ENCODE peak calls at places on chromosomes 1 and 21, in five cellular contexts. One of them, this sample, is unnamed.

GRCh38 chr1:152411144-152411543 is 2.9 kb downstream of the CRNN start:
- DNase-seq in stomach: no peak
- DNase-seq in psoas muscle: no peak
- DNase-seq in foreskin fibroblast: no peak
- DNase-seq in fibroblast of mammary gland: no peak
- DNase-seq in this sample: no peak

GRCh38 chr1:218401896-218402770 is 57.0 kb downstream of the TGFB2 start:
- DNase-seq in stomach: no peak
- DNase-seq in fibroblast of mammary gland: no peak
- DNase-seq in psoas muscle: no peak
- DNase-seq in foreskin fibroblast: no peak
- DNase-seq in this sample: no peak

GRCh38 chr1:182460550-182460951 is 10.6 kb downstream of the RGSL1 start:
- DNase-seq in stomach: no peak
- DNase-seq in foreskin fibroblast: no peak
- DNase-seq in fibroblast of mammary gland: peak
- DNase-seq in psoas muscle: no peak
- DNase-seq in this sample: peak

GRCh38 chr1:145845144-145845513 is 301 bp upstream of the NUDT17 start:
- DNase-seq in psoas muscle: no peak
- DNase-seq in stomach: no peak
- DNase-seq in foreskin fibroblast: no peak
- DNase-seq in fibroblast of mammary gland: no peak
- DNase-seq in this sample: no peak

GRCh38 chr1:234975941-234976871 is 152.4 kb downstream of the TOMM20 start:
- DNase-seq in psoas muscle: peak
- DNase-seq in foreskin fibroblast: no peak
- DNase-seq in stomach: no peak
- DNase-seq in fibroblast of mammary gland: no peak
- DNase-seq in this sample: no peak

GRCh38 chr21:41901099-41901498 is 22.0 kb upstream of the PRDM15 start:
- DNase-seq in stomach: peak
- DNase-seq in fibroblast of mammary gland: no peak
- DNase-seq in foreskin fibroblast: no peak
- DNase-seq in psoas muscle: no peak
- DNase-seq in this sample: no peak

GRCh38 chr1:89483010-89483756 is 41.4 kb upstream of the LRRC8B start:
- DNase-seq in fibroblast of mammary gland: peak
- DNase-seq in psoas muscle: peak
- DNase-seq in foreskin fibroblast: peak
- DNase-seq in stomach: peak
- DNase-seq in this sample: peak

GRCh38 chr1:232978091-232978634 is 27.8 kb downstream of the NTPCR start:
- DNase-seq in fibroblast of mammary gland: no peak
- DNase-seq in stomach: no peak
- DNase-seq in foreskin fibroblast: no peak
- DNase-seq in psoas muscle: no peak
- DNase-seq in this sample: no peak

GRCh38 chr1:73953611-73954010 is 244.4 kb downstream of the LRRIQ3 start:
- DNase-seq in foreskin fibroblast: no peak
- DNase-seq in stomach: no peak
- DNase-seq in psoas muscle: no peak
- DNase-seq in fibroblast of mammary gland: no peak
- DNase-seq in this sample: no peak

GRCh38 chr1:99677416-99677815 is 31.5 kb downstream of the PALMD start:
- DNase-seq in psoas muscle: no peak
- DNase-seq in stomach: no peak
- DNase-seq in foreskin fibroblast: no peak
- DNase-seq in fibroblast of mammary gland: no peak
- DNase-seq in this sample: no peak

GRCh38 chr1:161910516-161911077 is 113.1 kb downstream of the OLFML2B start:
- DNase-seq in psoas muscle: no peak
- DNase-seq in fibroblast of mammary gland: peak
- DNase-seq in stomach: no peak
- DNase-seq in foreskin fibroblast: no peak
- DNase-seq in this sample: no peak

GRCh38 chr1:5571861-5572401 is 420.3 kb downstream of the NPHP4 start:
- DNase-seq in psoas muscle: no peak
- DNase-seq in foreskin fibroblast: no peak
- DNase-seq in stomach: no peak
- DNase-seq in fibroblast of mammary gland: no peak
- DNase-seq in this sample: no peak

GRCh38 chr1:202860744-202861419 is 28.1 kb downstream of the RABIF start:
- DNase-seq in foreskin fibroblast: peak
- DNase-seq in psoas muscle: peak
- DNase-seq in fibroblast of mammary gland: peak
- DNase-seq in stomach: peak
- DNase-seq in this sample: no peak

GRCh38 chr1:1309525-1310385 is 1.4 kb downstream of the PUSL1 start:
- DNase-seq in foreskin fibroblast: no peak
- DNase-seq in psoas muscle: no peak
- DNase-seq in stomach: no peak
- DNase-seq in fibroblast of mammary gland: no peak
- DNase-seq in this sample: no peak

GRCh38 chr1:62045579-62045978 is 149.1 kb upstream of the L1TD1 start:
- DNase-seq in stomach: no peak
- DNase-seq in foreskin fibroblast: no peak
- DNase-seq in psoas muscle: no peak
- DNase-seq in fibroblast of mammary gland: peak
- DNase-seq in this sample: no peak

GRCh38 chr21:33402011-33402979 is 918 bp upstream of the IFNGR2 start:
- DNase-seq in psoas muscle: peak
- DNase-seq in stomach: peak
- DNase-seq in foreskin fibroblast: peak
- DNase-seq in fibroblast of mammary gland: peak
- DNase-seq in this sample: no peak

GRCh38 chr1:162710349-162710748 is 78.1 kb downstream of the DDR2 start:
- DNase-seq in fibroblast of mammary gland: no peak
- DNase-seq in psoas muscle: no peak
- DNase-seq in foreskin fibroblast: no peak
- DNase-seq in stomach: no peak
- DNase-seq in this sample: no peak

GRCh38 chr21:40047993-40048730 is 180.9 kb downstream of the PCP4 start:
- DNase-seq in stomach: no peak
- DNase-seq in foreskin fibroblast: no peak
- DNase-seq in fibroblast of mammary gland: no peak
- DNase-seq in psoas muscle: peak
- DNase-seq in this sample: no peak

GRCh38 chr1:116763787-116764465 is 9.7 kb downstream of the CD2 start:
- DNase-seq in psoas muscle: no peak
- DNase-seq in foreskin fibroblast: no peak
- DNase-seq in stomach: peak
- DNase-seq in fibroblast of mammary gland: peak
- DNase-seq in this sample: no peak

GRCh38 chr1:75079535-75080290 is 54.5 kb upstream of the LHX8 start:
- DNase-seq in foreskin fibroblast: no peak
- DNase-seq in fibroblast of mammary gland: no peak
- DNase-seq in psoas muscle: no peak
- DNase-seq in stomach: no peak
- DNase-seq in this sample: no peak

GRCh38 chr21:46656820-46657219 is 21.3 kb downstream of the PRMT2 start:
- DNase-seq in foreskin fibroblast: no peak
- DNase-seq in stomach: no peak
- DNase-seq in psoas muscle: no peak
- DNase-seq in fibroblast of mammary gland: no peak
- DNase-seq in this sample: no peak

GRCh38 chr1:173798078-173798477 is 26.4 kb upstream of the DARS2 start:
- DNase-seq in psoas muscle: no peak
- DNase-seq in foreskin fibroblast: peak
- DNase-seq in fibroblast of mammary gland: peak
- DNase-seq in stomach: no peak
- DNase-seq in this sample: no peak

GRCh38 chr1:35642472-35642955 is 1.2 kb upstream of the PSMB2 start:
- DNase-seq in foreskin fibroblast: no peak
- DNase-seq in fibroblast of mammary gland: no peak
- DNase-seq in psoas muscle: no peak
- DNase-seq in stomach: no peak
- DNase-seq in this sample: no peak

GRCh38 chr1:13517193-13517812 is 3.5 kb upstream of the LRRC38 start:
- DNase-seq in psoas muscle: no peak
- DNase-seq in foreskin fibroblast: no peak
- DNase-seq in stomach: no peak
- DNase-seq in fibroblast of mammary gland: peak
- DNase-seq in this sample: no peak

GRCh38 chr1:154320882-154321608 is at the start of gene AQP10:
- DNase-seq in foreskin fibroblast: no peak
- DNase-seq in stomach: peak
- DNase-seq in psoas muscle: no peak
- DNase-seq in fibroblast of mammary gland: no peak
- DNase-seq in this sample: no peak

GRCh38 chr1:235093685-235094592 is 34.7 kb downstream of the TOMM20 start:
- DNase-seq in psoas muscle: peak
- DNase-seq in foreskin fibroblast: no peak
- DNase-seq in fibroblast of mammary gland: peak
- DNase-seq in stomach: peak
- DNase-seq in this sample: no peak

GRCh38 chr1:248714248-248714647 is 11.7 kb upstream of the OR14I1 start:
- DNase-seq in fibroblast of mammary gland: peak
- DNase-seq in psoas muscle: no peak
- DNase-seq in foreskin fibroblast: no peak
- DNase-seq in stomach: no peak
- DNase-seq in this sample: no peak

GRCh38 chr1:234927312-234927967 is 201.2 kb downstream of the TOMM20 start:
- DNase-seq in foreskin fibroblast: no peak
- DNase-seq in stomach: no peak
- DNase-seq in psoas muscle: no peak
- DNase-seq in fibroblast of mammary gland: no peak
- DNase-seq in this sample: no peak

GRCh38 chr1:177567393-177567792 is 396.6 kb downstream of the BRINP2 start:
- DNase-seq in stomach: no peak
- DNase-seq in psoas muscle: no peak
- DNase-seq in fibroblast of mammary gland: peak
- DNase-seq in foreskin fibroblast: peak
- DNase-seq in this sample: no peak

GRCh38 chr1:94755675-94756074 is 64.5 kb upstream of the SLC44A3 start:
- DNase-seq in stomach: no peak
- DNase-seq in fibroblast of mammary gland: peak
- DNase-seq in foreskin fibroblast: peak
- DNase-seq in psoas muscle: no peak
- DNase-seq in this sample: peak

GRCh38 chr1:245277276-245277675 is 122.5 kb downstream of the KIF26B start:
- DNase-seq in foreskin fibroblast: no peak
- DNase-seq in psoas muscle: no peak
- DNase-seq in fibroblast of mammary gland: no peak
- DNase-seq in stomach: peak
- DNase-seq in this sample: no peak

GRCh38 chr1:28792644-28793121 is 19.3 kb upstream of the OPRD1 start:
- DNase-seq in psoas muscle: no peak
- DNase-seq in foreskin fibroblast: no peak
- DNase-seq in stomach: no peak
- DNase-seq in fibroblast of mammary gland: no peak
- DNase-seq in this sample: no peak
- TF ChIP-seq CTCF in psoas muscle: no peak
- TF ChIP-seq CTCF in foreskin fibroblast: no peak
- TF ChIP-seq CTCF in stomach: no peak
- TF ChIP-seq CTCF in fibroblast of mammary gland: peak
- TF ChIP-seq CTCF in this sample: peak

DNA sequence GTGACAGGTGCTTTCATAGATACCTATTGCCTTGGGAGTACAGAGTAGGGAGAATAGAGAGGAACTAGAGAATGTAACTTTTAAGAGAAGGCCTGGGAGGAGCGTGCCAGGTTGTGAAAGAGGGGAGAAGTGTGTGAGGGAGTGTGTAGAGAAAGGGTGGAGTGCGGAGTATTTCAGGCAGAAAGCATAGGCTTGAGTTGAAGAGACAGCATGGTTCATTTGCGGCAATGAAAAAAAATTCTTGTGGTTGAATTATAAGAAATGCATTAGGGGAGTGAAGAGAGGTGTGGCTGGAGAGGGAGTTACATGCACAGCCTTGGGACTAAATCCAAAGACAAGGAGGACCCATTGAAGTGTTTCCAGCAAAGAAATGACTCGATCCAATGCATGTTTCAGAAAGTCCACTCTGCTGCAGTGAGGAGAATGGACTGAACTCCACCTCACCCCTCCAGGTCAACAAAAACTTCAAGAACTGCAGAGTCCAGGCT is 81.7 kb upstream of the ADAM30 start:
- DNase-seq in stomach: no peak
- DNase-seq in psoas muscle: no peak
- DNase-seq in foreskin fibroblast: no peak
- DNase-seq in fibroblast of mammary gland: no peak
- DNase-seq in this sample: no peak
- H3K4me3 ChIP-seq in stomach: no peak
- H3K4me3 ChIP-seq in psoas muscle: no peak
- H3K4me3 ChIP-seq in foreskin fibroblast: no peak
- H3K4me3 ChIP-seq in fibroblast of mammary gland: no peak
- H3K4me3 ChIP-seq in this sample: no peak

GRCh38 chr1:222329493-222330045 is 218.3 kb downstream of the HHIPL2 start:
- DNase-seq in stomach: no peak
- DNase-seq in foreskin fibroblast: no peak
- DNase-seq in fibroblast of mammary gland: peak
- DNase-seq in psoas muscle: no peak
- DNase-seq in this sample: no peak
- TF ChIP-seq CTCF in stomach: no peak
- TF ChIP-seq CTCF in foreskin fibroblast: no peak
- TF ChIP-seq CTCF in fibroblast of mammary gland: no peak
- TF ChIP-seq CTCF in psoas muscle: no peak
- TF ChIP-seq CTCF in this sample: no peak

GRCh38 chr1:224359207-224359606 is 2.5 kb downstream of the CNIH4 start:
- DNase-seq in foreskin fibroblast: no peak
- DNase-seq in psoas muscle: no peak
- DNase-seq in fibroblast of mammary gland: no peak
- DNase-seq in stomach: no peak
- DNase-seq in this sample: no peak

GRCh38 chr1:224357626-224358124 is 996 bp downstream of the CNIH4 start:
- DNase-seq in psoas muscle: no peak
- DNase-seq in foreskin fibroblast: peak
- DNase-seq in fibroblast of mammary gland: peak
- DNase-seq in stomach: no peak
- DNase-seq in this sample: peak

GRCh38 chr1:224353975-224354930 is 2.4 kb upstream of the CNIH4 start:
- DNase-seq in foreskin fibroblast: no peak
- DNase-seq in psoas muscle: no peak
- DNase-seq in stomach: no peak
- DNase-seq in fibroblast of mammary gland: no peak
- DNase-seq in this sample: no peak

GRCh38 chr1:224356685-224357625 is at the start of gene CNIH4:
- DNase-seq in psoas muscle: peak
- DNase-seq in fibroblast of mammary gland: peak
- DNase-seq in stomach: peak
- DNase-seq in foreskin fibroblast: peak
- DNase-seq in this sample: peak

DNA sequence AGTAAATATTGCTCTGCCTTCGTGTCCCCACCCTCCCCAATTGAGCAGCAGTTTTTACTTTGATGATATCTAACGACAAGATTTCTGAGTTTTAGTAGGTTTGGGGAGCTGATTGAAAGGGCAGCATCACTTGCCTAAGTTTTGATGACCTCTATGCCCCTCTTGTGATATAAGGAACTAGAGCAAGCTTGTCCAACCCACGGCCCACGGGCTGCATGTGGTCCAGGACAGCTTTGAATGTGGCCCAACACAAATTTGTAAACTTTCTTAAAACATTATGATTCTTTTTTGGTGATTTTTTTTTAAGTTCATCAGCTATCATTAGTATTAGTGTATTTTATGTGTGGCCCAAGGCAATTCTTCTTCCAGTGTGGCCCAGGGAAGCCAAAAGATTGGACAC is 1.6 kb downstream of the CNIH4 start:
- DNase-seq in foreskin fibroblast: no peak
- DNase-seq in stomach: no peak
- DNase-seq in psoas muscle: no peak
- DNase-seq in fibroblast of mammary gland: no peak
- DNase-seq in this sample: no peak
- H3K4me3 ChIP-seq in foreskin fibroblast: peak
- H3K4me3 ChIP-seq in stomach: peak
- H3K4me3 ChIP-seq in psoas muscle: peak
- H3K4me3 ChIP-seq in fibroblast of mammary gland: peak
- H3K4me3 ChIP-seq in this sample: peak

This sample was measured in AG09309.